ENCODE peak calls at places on chromosomes 13 and 19, in four cellular contexts. M, B, X and G are unnamed samples.

GRCh38 chr13:27004389-27004788 is 167.2 kb downstream of the USP12 start:
- DNase-seq in M (no peak), B (no peak), X (no peak), G (no peak)

GRCh38 chr19:3670258-3670795 is 29.9 kb downstream of the PIP5K1C start:
- DNase-seq in M (no peak), B (peak), X (peak), G (no peak)

GRCh38 chr19:6108721-6109633 is 1.3 kb downstream of the RFX2 start:
- DNase-seq in M (no peak), B (no peak), X (peak), G (no peak)

GRCh38 chr19:47619763-47620162 is 10.8 kb downstream of the BICRA start:
- DNase-seq in M (no peak), B (no peak), X (no peak), G (no peak)

GRCh38 chr19:4327877-4328242 is 10.8 kb downstream of the STAP2 start:
- DNase-seq in M (no peak), B (no peak), X (no peak), G (no peak)

GRCh38 chr13:112903606-112904195 is 65.3 kb upstream of the MCF2L start:
- DNase-seq in M (no peak), B (no peak), X (no peak), G (no peak)

GRCh38 chr19:14369399-14370168 is 11.7 kb upstream of the ADGRE5 start:
- DNase-seq in M (peak), B (no peak), X (no peak), G (no peak)

GRCh38 chr19:40502647-40503046 is 35.8 kb downstream of the SPTBN4 start:
- DNase-seq in M (no peak), B (no peak), X (no peak), G (no peak)

GRCh38 chr13:97648881-97649224 is 214.9 kb downstream of the RAP2A start:
- DNase-seq in M (no peak), B (no peak), X (no peak), G (no peak)

GRCh38 chr19:44141191-44142013 is at the start of gene ZNF234:
- DNase-seq in M (peak), B (peak), X (peak), G (peak)

GRCh38 chr19:1904385-1905070 is 671 bp upstream of the ADAT3 start:
- DNase-seq in M (peak), B (no peak), X (no peak), G (peak)

GRCh38 chr19:52451241-52451640 is 2.1 kb upstream of the ZNF578 start:
- DNase-seq in M (no peak), B (no peak), X (no peak), G (no peak)

GRCh38 chr13:35349052-35349451 is 127.4 kb downstream of the MAB21L1 start:
- DNase-seq in M (no peak), B (no peak), X (no peak), G (no peak)

GRCh38 chr19:46925548-46925950 is 64.8 kb downstream of the ARHGAP35 start:
- DNase-seq in M (no peak), B (no peak), X (no peak), G (peak)

GRCh38 chr13:60647547-60647946 is 250.5 kb downstream of the TDRD3 start:
- DNase-seq in M (no peak), B (no peak), X (no peak), G (no peak)

GRCh38 chr13:33367186-33367895 is 81.8 kb upstream of the STARD13 start:
- DNase-seq in M (no peak), B (no peak), X (no peak), G (no peak)

GRCh38 chr13:90272356-90272755 is 1075.1 kb upstream of the MIR17HG start:
- DNase-seq in M (no peak), B (no peak), X (no peak), G (peak)

GRCh38 chr19:51311388-51312257 is at the start of gene IGLON5:
- DNase-seq in M (no peak), B (no peak), X (no peak), G (no peak)

GRCh38 chr13:113851826-113852535 is 11.9 kb downstream of the GAS6 start:
- DNase-seq in M (no peak), B (no peak), X (no peak), G (no peak)

GRCh38 chr19:1970806-1971502 is 30.0 kb downstream of the CSNK1G2 start:
- DNase-seq in M (no peak), B (no peak), X (no peak), G (no peak)

GRCh38 chr13:63842102-63842501 is 2426.5 kb upstream of the PCDH20 start:
- DNase-seq in M (no peak), B (no peak), X (no peak), G (no peak)

GRCh38 chr13:48908381-48909087 is 67.2 kb upstream of the FNDC3A start:
- DNase-seq in M (no peak), B (peak), X (no peak), G (peak)

GRCh38 chr19:1161716-1162115 is 12.4 kb downstream of the SBNO2 start:
- DNase-seq in M (no peak), B (no peak), X (peak), G (no peak)

GRCh38 chr13:112940236-112940635 is 28.8 kb upstream of the MCF2L start:
- DNase-seq in M (no peak), B (no peak), X (no peak), G (no peak)

GRCh38 chr13:66562054-66562453 is 668.1 kb downstream of the PCDH9 start:
- DNase-seq in M (no peak), B (no peak), X (no peak), G (no peak)

GRCh38 chr19:55986487-55986886 is at the start of gene NLRP5:
- DNase-seq in M (no peak), B (no peak), X (no peak), G (no peak)

GRCh38 chr13:112260108-112261055 is 115.8 kb upstream of the SPACA7 start:
- DNase-seq in M (no peak), B (no peak), X (no peak), G (no peak)

GRCh38 chr13:49512578-49512977 is 16.8 kb downstream of the PHF11 start:
- DNase-seq in M (no peak), B (no peak), X (no peak), G (no peak)

GRCh38 chr13:44420376-44421220 is 47.0 kb downstream of the SERP2 start:
- DNase-seq in M (no peak), B (no peak), X (no peak), G (no peak)

GRCh38 chr19:51440846-51441409 is 17.3 kb downstream of the SIGLEC8 start:
- DNase-seq in M (peak), B (no peak), X (no peak), G (no peak)

GRCh38 chr13:106295971-106296370 is 239.5 kb downstream of the EFNB2 start:
- DNase-seq in M (no peak), B (no peak), X (no peak), G (no peak)

GRCh38 chr13:39451860-39452301 is 151.1 kb downstream of the LHFPL6 start:
- DNase-seq in M (peak), B (no peak), X (peak), G (no peak)

GRCh38 chr19:6536138-6536671 is 5.4 kb downstream of the TNFSF9 start:
- DNase-seq in M (peak), B (no peak), X (peak), G (peak)

GRCh38 chr19:31144471-31144870 is 204.8 kb downstream of the TSHZ3 start:
- DNase-seq in M (no peak), B (no peak), X (no peak), G (no peak)

GRCh38 chr13:46605824-46606554 is 53.0 kb downstream of the LRCH1 start:
- DNase-seq in M (no peak), B (no peak), X (no peak), G (no peak)